ENCODE peak calls at places on chromosomes 3 and 15, in five cellular contexts. V is AG09319, M is A673, P is transverse colon, B is osteoblast. L is an unnamed sample.
A peak's percentile ranks its signal among the peaks of the same experiment; 100 is the strongest.

GRCh38 chr3:128226794-128227399 is 73.6 kb downstream of the EEFSEC start:
- DNase-seq in V (no peak), M (peak; percentile 55), P (no peak), B (peak; percentile 76), L (peak; percentile 69)

GRCh38 chr15:101488300-101489164 is 975 bp downstream of the PCSK6 start:
- DNase-seq in V (no peak), M (no peak), P (no peak), B (no peak), L (peak; percentile 36)

GRCh38 chr15:85746641-85747040 is 48.1 kb downstream of the KLHL25 start:
- DNase-seq in V (no peak), M (no peak), P (no peak), B (no peak), L (no peak)

GRCh38 chr3:102124301-102125158 is 275.2 kb downstream of the NFKBIZ start:
- DNase-seq in V (no peak), M (no peak), P (no peak), B (no peak), L (no peak)

GRCh38 chr15:28112101-28112760 is 13.1 kb upstream of the OCA2 start:
- DNase-seq in V (no peak), M (no peak), P (no peak), B (no peak), L (no peak)

GRCh38 chr3:58973796-58974195 is 76.0 kb downstream of the CFAP20DC start:
- DNase-seq in V (no peak), M (no peak), P (no peak), B (no peak), L (no peak)

GRCh38 chr15:63122002-63122893 is 587 bp downstream of the LACTB start:
- DNase-seq in V (peak; percentile 54), M (peak; percentile 64), P (peak; percentile 96), B (peak; percentile 90), L (peak; percentile 84)

GRCh38 chr15:24954783-24955548 is at the start of the genes SNRPN and SNURF:
- DNase-seq in V (peak; percentile 28), M (peak; percentile 64), P (peak; percentile 76), B (peak; percentile 85), L (peak; percentile 77)

GRCh38 chr15:93366387-93367100 is 277.5 kb upstream of the RGMA start:
- DNase-seq in V (no peak), M (no peak), P (no peak), B (no peak), L (no peak)

GRCh38 chr3:81198766-81199165 is 562.7 kb downstream of the GBE1 start:
- DNase-seq in V (no peak), M (no peak), P (no peak), B (no peak), L (no peak)

GRCh38 chr15:74038707-74039655 is 43.4 kb downstream of the GOLGA6A start:
- DNase-seq in V (no peak), M (no peak), P (no peak), B (peak; percentile 88), L (no peak)

GRCh38 chr3:44529927-44530326 is 25.1 kb upstream of the ZKSCAN7 start:
- DNase-seq in V (no peak), M (no peak), P (no peak), B (no peak), L (no peak)

GRCh38 chr15:25171111-25171811 is 216.5 kb downstream of the SNRPN start:
- DNase-seq in V (no peak), M (no peak), P (no peak), B (no peak), L (no peak)

GRCh38 chr3:110932515-110933095 is 139.0 kb upstream of the NECTIN3 start:
- DNase-seq in V (peak; percentile 5), M (no peak), P (no peak), B (no peak), L (no peak)

GRCh38 chr3:47901280-47901833 is 98.4 kb downstream of the DHX30 start:
- DNase-seq in V (no peak), M (no peak), P (no peak), B (no peak), L (no peak)

GRCh38 chr3:149080699-149081091 is 5.6 kb downstream of the HLTF start:
- DNase-seq in V (no peak), M (no peak), P (no peak), B (peak; percentile 81), L (no peak)

GRCh38 chr3:186321746-186322145 is 40.3 kb downstream of the DGKG start:
- DNase-seq in V (no peak), M (no peak), P (no peak), B (no peak), L (no peak)

GRCh38 chr15:63473999-63474809 is 30.2 kb upstream of the USP3 start:
- DNase-seq in V (no peak), M (no peak), P (peak; percentile 74), B (peak; percentile 82), L (peak; percentile 46)

DNA sequence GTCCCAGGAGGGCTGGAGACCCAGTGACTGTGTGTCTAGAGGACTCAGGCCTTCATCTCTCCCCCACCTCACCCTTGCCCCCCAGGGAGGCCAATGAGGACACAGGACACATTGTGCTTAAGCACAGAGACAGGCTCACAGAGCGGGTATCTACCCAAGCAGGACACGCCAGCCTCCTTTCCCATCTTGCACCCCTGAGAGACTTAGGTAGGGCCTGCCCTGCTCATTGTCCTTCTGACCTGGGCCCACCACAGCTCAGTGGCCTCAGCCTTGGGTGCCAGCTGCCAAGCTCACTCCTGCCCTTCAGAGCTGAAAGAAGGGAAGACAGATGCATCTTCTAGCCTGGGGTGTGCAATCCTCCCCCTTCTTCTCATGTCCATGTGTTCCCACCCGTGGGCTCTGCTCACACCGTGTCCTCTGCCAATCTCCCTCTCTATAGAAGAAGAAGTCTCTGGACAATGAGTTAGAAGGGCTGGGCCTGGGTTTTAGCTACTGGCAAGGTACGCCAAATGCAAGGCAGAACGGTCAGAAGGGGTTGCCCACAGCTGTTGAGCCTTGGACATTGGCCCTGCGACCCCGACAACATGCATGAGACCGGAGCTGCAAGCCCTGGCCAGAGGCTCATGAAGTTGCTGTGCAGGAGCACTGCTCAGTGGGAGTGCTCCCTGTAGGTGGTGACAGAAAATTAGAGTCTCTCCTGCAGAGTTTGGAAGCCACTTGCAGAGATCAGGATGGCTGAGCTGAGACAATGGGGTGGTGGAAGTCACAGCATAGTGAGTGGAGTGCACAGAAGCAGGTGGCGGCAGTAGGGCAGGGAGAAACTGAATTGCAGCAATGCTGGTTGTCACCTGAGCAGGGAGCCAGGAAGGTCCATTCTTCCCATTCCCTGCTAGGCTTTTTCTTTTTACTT is 32.8 kb downstream of the ACSBG1 start:
- DNase-seq in V (no peak), M (no peak), P (no peak), B (peak; percentile 60), L (no peak)
- TF ChIP-seq CTCF in V (no peak), M (no peak), P (no peak), B (no peak), L (no peak)

DNA sequence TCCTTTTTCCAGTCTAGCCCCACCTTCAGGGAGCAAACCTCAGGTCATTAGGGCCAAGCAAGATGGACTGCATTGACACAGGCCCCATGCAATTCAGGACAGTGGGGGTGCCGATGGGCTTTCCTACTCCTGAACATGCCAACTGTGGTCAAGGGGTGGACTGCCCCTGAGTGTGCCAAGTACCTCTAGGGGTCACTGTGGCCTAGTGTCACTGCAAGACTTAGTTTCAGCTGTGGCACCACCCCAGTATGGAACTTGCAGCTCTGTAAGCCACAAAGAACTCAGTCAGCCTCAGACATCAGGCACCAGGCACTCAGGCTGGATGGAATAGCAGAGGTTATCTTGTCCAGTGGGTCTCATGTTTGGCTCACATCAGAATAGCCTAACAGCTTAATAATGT is 32.3 kb downstream of the EXOG start:
- DNase-seq in V (no peak), M (no peak), P (no peak), B (peak; percentile 25), L (no peak)
- TF ChIP-seq CTCF in V (no peak), M (no peak), P (no peak), B (no peak), L (no peak)

DNA sequence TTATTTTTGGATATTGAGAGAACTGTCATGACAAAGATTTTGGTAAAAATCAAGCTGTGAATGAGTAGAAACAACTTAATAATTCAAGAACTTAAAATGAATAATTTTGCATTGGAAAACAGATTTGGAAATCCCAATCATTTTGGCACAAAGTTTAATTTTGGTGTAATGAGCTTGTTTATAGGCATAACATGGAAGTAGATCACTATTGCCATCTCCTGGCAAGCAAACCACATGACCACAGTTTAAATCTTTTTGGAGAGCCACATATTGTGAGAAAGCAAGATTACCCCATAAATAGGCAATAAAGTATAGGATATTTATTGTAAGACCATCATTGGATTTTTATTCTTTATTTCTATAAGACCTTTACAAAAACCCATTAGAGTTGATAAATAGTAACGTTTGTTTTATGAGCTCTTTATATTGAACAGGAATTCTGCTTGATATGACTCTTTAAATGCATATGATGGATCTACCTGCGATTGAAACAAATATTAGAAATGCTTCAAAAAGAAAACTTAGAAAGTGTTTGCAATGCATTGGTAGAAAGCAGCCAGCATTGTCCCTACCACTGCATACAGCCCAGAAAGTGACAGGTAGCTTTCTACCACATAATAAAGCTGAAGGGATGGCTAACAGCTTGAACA is 766.9 kb downstream of the TBL1XR1 start:
- DNase-seq in V (peak; percentile 31), M (peak; percentile 61), P (no peak), B (no peak), L (peak; percentile 10)
- TF ChIP-seq CTCF in V (peak; percentile 73), M (peak; percentile 71), P (peak; percentile 31), B (peak; percentile 68), L (peak; percentile 79)

DNA sequence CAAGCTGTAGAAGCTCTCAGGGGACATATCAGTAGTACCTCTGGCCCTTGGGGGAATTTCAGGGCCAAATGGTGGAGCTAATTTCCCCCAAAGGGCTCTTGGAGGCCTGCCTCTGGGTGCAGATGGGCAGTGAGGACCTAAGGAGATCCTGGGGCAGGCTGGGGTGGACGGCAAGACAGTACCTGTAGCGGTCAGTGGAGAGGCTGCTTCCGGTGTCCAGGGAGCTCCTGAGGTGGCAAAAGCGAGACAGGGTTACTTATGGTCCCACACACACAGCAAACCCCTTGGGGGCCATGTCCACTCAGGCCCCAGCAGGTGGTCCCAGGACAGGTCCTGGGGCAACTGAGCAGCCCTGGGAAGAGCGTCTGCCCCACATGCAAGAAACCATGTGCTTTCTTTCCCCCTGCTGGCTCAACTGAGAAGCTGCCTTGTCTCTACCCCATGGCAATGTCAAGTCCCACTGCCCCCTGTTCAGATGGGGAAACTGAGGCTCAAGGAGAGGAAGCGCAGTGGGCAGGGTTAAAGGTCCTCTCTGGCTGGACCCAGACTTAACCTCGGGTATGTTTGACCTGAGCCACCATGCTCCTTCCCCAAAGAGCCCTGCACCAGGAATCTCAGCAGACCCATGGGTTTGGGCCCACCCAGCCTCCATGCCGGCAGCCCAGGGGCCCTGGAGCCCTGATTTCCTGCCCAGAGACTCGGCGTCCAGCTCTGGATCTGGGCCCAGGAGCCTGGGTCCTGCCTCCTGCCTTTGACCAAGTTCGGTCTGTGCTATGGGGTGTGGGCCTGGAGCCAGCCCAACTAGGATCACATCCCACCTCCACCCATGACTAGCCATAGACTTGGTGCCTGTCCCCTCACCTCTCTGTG is 25.7 kb downstream of the IQSEC1 start:
- DNase-seq in V (no peak), M (no peak), P (no peak), B (no peak), L (no peak)
- TF ChIP-seq CTCF in V (no peak), M (no peak), P (no peak), B (peak; percentile 25), L (no peak)

L was measured in nephron progenitor cell.